ENCODE peak calls at places on chromosomes 16 and 17, in nine cellular contexts. S is CD4-positive, alpha-beta memory T cell; H is tibial artery; Q is cardiac muscle cell; R is colonic mucosa; J is mucosa of descending colon; K is IMR-90; T is tibial nerve; A is PC-3. C is an unnamed sample. For H3K36me3, the result is how much of the 10 kb centered on the place peaks cover.

GRCh38 chr17:70369296-70369855 is 200.0 kb downstream of the KCNJ2 start:
- DNase-seq in S (no peak), H (no peak), Q (peak), R (no peak), J (no peak), K (no peak), T (no peak), A (peak), C (no peak)

GRCh38 chr16:84532855-84533486 is 28.5 kb upstream of the MEAK7 start:
- DNase-seq in S (no peak), H (no peak), Q (peak), R (no peak), J (no peak), K (no peak), T (no peak), A (no peak), C (no peak)

GRCh38 chr16:86848821-86849220 is 270.5 kb downstream of the FOXL1 start:
- DNase-seq in S (no peak), H (no peak), Q (no peak), R (no peak), J (no peak), K (peak), T (no peak), A (no peak), C (no peak)

GRCh38 chr17:49506282-49506681 is 11.2 kb downstream of the NGFR start:
- DNase-seq in S (no peak), H (no peak), Q (no peak), R (no peak), J (no peak), K (no peak), T (no peak), A (no peak), C (no peak)

GRCh38 chr17:71378036-71378435 is 742.8 kb upstream of the SOX9 start:
- DNase-seq in S (no peak), H (no peak), Q (no peak), R (no peak), J (no peak), K (no peak), T (no peak), A (no peak), C (no peak)

GRCh38 chr17:57368637-57369336 is 112.5 kb downstream of the MSI2 start:
- DNase-seq in S (no peak), H (no peak), Q (no peak), R (no peak), J (no peak), K (no peak), T (no peak), A (no peak), C (no peak)

GRCh38 chr17:59381716-59382570 is 50.5 kb downstream of the YPEL2 start:
- DNase-seq in S (no peak), H (peak), Q (no peak), R (peak), J (peak), K (no peak), T (no peak), A (no peak), C (no peak)

GRCh38 chr17:68182940-68183551 is 64.8 kb upstream of the AMZ2 start:
- DNase-seq in S (peak), H (no peak), Q (no peak), R (no peak), J (peak), K (no peak), T (no peak), A (peak), C (no peak)

GRCh38 chr16:22314661-22315626 is 17.7 kb downstream of the POLR3E start:
- DNase-seq in S (no peak), H (no peak), Q (no peak), R (no peak), J (no peak), K (no peak), T (no peak), A (no peak), C (no peak)

GRCh38 chr16:13471036-13471435 is 448.9 kb upstream of the ERCC4 start:
- DNase-seq in S (no peak), H (no peak), Q (no peak), R (no peak), J (no peak), K (no peak), T (no peak), A (no peak), C (no peak)

GRCh38 chr17:65359016-65359415 is 202.4 kb downstream of the AXIN2 start:
- DNase-seq in S (no peak), H (no peak), Q (peak), R (no peak), J (no peak), K (peak), T (no peak), A (peak), C (no peak)

GRCh38 chr16:527015-527903 is at the start of gene CAPN15:
- DNase-seq in S (peak), H (peak), Q (peak), R (peak), J (peak), K (peak), T (peak), A (peak), C (peak)

GRCh38 chr16:68707341-68708152 is 29.5 kb upstream of the CDH1 start:
- DNase-seq in S (no peak), H (no peak), Q (peak), R (peak), J (peak), K (no peak), T (no peak), A (peak), C (peak)

GRCh38 chr16:77406680-77407079 is 28.2 kb downstream of the ADAMTS18 start:
- DNase-seq in S (no peak), H (no peak), Q (peak), R (no peak), J (no peak), K (peak), T (no peak), A (peak), C (no peak)

GRCh38 chr17:6787081-6787693 is 11.2 kb downstream of the FBXO39 start:
- DNase-seq in S (no peak), H (no peak), Q (peak), R (no peak), J (no peak), K (no peak), T (no peak), A (no peak), C (no peak)

GRCh38 chr16:7132465-7132864 is 200.2 kb upstream of the RBFOX1 start:
- DNase-seq in S (no peak), H (no peak), Q (no peak), R (no peak), J (no peak), K (no peak), T (no peak), A (no peak), C (no peak)

GRCh38 chr17:26962255-26963162 is 331.4 kb upstream of the WSB1 start:
- DNase-seq in S (no peak), H (no peak), Q (no peak), R (no peak), J (no peak), K (no peak), T (no peak), A (no peak), C (no peak)

GRCh38 chr16:69939821-69940585 is 11.1 kb upstream of the CLEC18A start:
- DNase-seq in S (no peak), H (peak), Q (no peak), R (no peak), J (no peak), K (no peak), T (no peak), A (no peak), C (no peak)

GRCh38 chr16:50731989-50732589 is 9.8 kb upstream of the CYLD start:
- DNase-seq in S (no peak), H (peak), Q (no peak), R (no peak), J (no peak), K (no peak), T (no peak), A (no peak), C (no peak)

GRCh38 chr17:12730931-12731521 is 58.3 kb upstream of the ARHGAP44 start:
- DNase-seq in S (no peak), H (peak), Q (peak), R (peak), J (peak), K (peak), T (peak), A (peak), C (peak)

GRCh38 chr16:67174706-67175231 is 4.4 kb downstream of the NOL3 start:
- DNase-seq in S (no peak), H (no peak), Q (no peak), R (no peak), J (peak), K (no peak), T (no peak), A (no peak), C (no peak)

GRCh38 chr16:12874135-12874534 is 27.3 kb upstream of the SHISA9 start:
- DNase-seq in S (no peak), H (no peak), Q (no peak), R (no peak), J (no peak), K (peak), T (no peak), A (peak), C (no peak)

GRCh38 chr16:80058236-80058635 is 457.7 kb upstream of the MAF start:
- DNase-seq in S (no peak), H (peak), Q (peak), R (peak), J (peak), K (no peak), T (peak), A (no peak), C (peak)

GRCh38 chr17:62702746-62703268 is 75.3 kb downstream of the MRC2 start:
- DNase-seq in S (no peak), H (peak), Q (no peak), R (no peak), J (no peak), K (no peak), T (no peak), A (no peak), C (no peak)

GRCh38 chr17:82230627-82231311 is 1.9 kb downstream of the SLC16A3 start:
- DNase-seq in S (peak), H (peak), Q (peak), R (peak), J (peak), K (peak), T (peak), A (peak), C (peak)

GRCh38 chr17:68821860-68822693 is 133.1 kb downstream of the ABCA8 start:
- DNase-seq in S (no peak), H (no peak), Q (peak), R (no peak), J (no peak), K (peak), T (no peak), A (peak), C (no peak)

GRCh38 chr16:58513874-58514273 is 1.4 kb upstream of the SETD6 start:
- DNase-seq in S (no peak), H (no peak), Q (no peak), R (no peak), J (no peak), K (peak), T (no peak), A (no peak), C (no peak)

GRCh38 chr17:7380855-7381683 is at the start of gene TNK1:
- DNase-seq in S (no peak), H (no peak), Q (no peak), R (peak), J (peak), K (no peak), T (no peak), A (peak), C (peak)

GRCh38 chr16:75460441-75460840 is 4.0 kb downstream of the TMEM170A start:
- DNase-seq in S (no peak), H (no peak), Q (peak), R (no peak), J (no peak), K (no peak), T (no peak), A (no peak), C (no peak)

GRCh38 chr16:78638371-78638770 is 538.9 kb downstream of the WWOX start:
- DNase-seq in S (no peak), H (no peak), Q (no peak), R (no peak), J (no peak), K (no peak), T (no peak), A (no peak), C (no peak)

GRCh38 chr17:62444063-62444462 is 20.4 kb downstream of the METTL2A start:
- DNase-seq in S (no peak), H (no peak), Q (no peak), R (no peak), J (no peak), K (no peak), T (no peak), A (no peak), C (no peak)

GRCh38 chr17:27651411-27652345 is 20.7 kb downstream of the LGALS9 start:
- DNase-seq in S (peak), H (no peak), Q (peak), R (peak), J (peak), K (peak), T (peak), A (peak), C (peak)

GRCh38 chr16:11783319-11784047 is 13.6 kb downstream of the ZC3H7A start:
- DNase-seq in S (peak), H (no peak), Q (peak), R (peak), J (no peak), K (peak), T (no peak), A (peak), C (no peak)

GRCh38 chr17:7562208-7562605 is 488 bp downstream of the SENP3 start:
- DNase-seq in S (no peak), H (no peak), Q (no peak), R (no peak), J (no peak), K (no peak), T (no peak), A (no peak), C (no peak)

GRCh38 chr17:29238133-29238850 is 8.4 kb upstream of the CRYBA1 start:
- DNase-seq in S (no peak), H (no peak), Q (peak), R (no peak), J (no peak), K (peak), T (no peak), A (no peak), C (no peak)

GRCh38 chr17:78780852-78781338 is 1.2 kb downstream of the CYTH1 start:
- DNase-seq in S (peak), H (no peak), Q (no peak), R (no peak), J (no peak), K (no peak), T (no peak), A (no peak), C (no peak)

GRCh38 chr16:72807287-72807686 is 240.6 kb downstream of the ZFHX3 start:
- DNase-seq in S (no peak), H (no peak), Q (no peak), R (no peak), J (no peak), K (no peak), T (no peak), A (no peak), C (no peak)

GRCh38 chr16:55250641-55251550 is 73.1 kb upstream of the IRX6 start:
- DNase-seq in S (no peak), H (no peak), Q (peak), R (no peak), J (no peak), K (no peak), T (no peak), A (no peak), C (peak)

GRCh38 chr17:48056879-48057278 is 8.7 kb downstream of the NFE2L1 start:
- DNase-seq in S (no peak), H (no peak), Q (no peak), R (no peak), J (no peak), K (no peak), T (no peak), A (no peak), C (no peak)

GRCh38 chr17:48059125-48059668 is 11.0 kb downstream of the NFE2L1 start:
- DNase-seq in S (no peak), H (no peak), Q (no peak), R (no peak), J (no peak), K (no peak), T (no peak), A (no peak), C (no peak)

GRCh38 chr17:48057626-48058025 is 9.5 kb downstream of the NFE2L1 start:
- DNase-seq in S (no peak), H (no peak), Q (no peak), R (no peak), J (no peak), K (no peak), T (no peak), A (no peak), C (no peak)

GRCh38 chr17:48060249-48060648 is 12.1 kb downstream of the NFE2L1 start:
- DNase-seq in S (no peak), H (no peak), Q (no peak), R (no peak), J (no peak), K (no peak), T (no peak), A (no peak), C (no peak)

DNA sequence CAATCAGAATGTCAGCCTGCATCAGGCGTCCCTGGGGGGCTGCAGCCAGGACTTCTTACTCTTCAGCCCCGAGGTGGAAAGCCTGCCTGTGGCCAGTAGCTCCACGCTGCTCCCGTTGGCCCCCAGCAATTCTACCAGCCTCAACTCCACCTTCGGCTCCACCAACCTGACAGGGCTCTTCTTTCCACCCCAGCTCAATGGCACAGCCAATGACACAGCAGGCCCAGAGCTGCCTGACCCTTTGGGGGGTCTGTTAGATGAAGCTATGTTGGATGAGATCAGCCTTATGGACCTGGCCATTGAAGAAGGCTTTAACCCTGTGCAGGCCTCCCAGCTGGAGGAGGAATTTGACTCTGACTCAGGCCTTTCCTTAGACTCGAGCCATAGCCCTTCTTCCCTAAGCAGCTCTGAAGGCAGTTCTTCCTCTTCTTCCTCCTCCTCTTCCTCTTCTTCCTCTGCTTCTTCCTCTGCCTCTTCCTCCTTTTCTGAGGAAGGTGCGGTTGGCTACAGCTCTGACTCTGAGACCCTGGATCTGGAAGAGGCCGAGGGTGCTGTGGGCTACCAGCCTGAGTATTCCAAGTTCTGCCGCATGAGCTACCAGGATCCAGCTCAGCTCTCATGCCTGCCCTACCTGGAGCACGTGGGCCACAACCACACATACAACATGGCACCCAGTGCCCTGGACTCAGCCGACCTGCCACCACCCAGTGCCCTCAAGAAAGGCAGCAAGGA is 10.4 kb downstream of the NFE2L1 start:
- DNase-seq in S (no peak), H (no peak), Q (no peak), R (no peak), J (no peak), K (no peak), T (no peak), A (no peak), C (no peak)
- H3K36me3 ChIP-seq in S (half or more), H (half or more), Q (half or more), R (under half), J (under half), K (half or more), T (under half), A (half or more), C (half or more)

DNA sequence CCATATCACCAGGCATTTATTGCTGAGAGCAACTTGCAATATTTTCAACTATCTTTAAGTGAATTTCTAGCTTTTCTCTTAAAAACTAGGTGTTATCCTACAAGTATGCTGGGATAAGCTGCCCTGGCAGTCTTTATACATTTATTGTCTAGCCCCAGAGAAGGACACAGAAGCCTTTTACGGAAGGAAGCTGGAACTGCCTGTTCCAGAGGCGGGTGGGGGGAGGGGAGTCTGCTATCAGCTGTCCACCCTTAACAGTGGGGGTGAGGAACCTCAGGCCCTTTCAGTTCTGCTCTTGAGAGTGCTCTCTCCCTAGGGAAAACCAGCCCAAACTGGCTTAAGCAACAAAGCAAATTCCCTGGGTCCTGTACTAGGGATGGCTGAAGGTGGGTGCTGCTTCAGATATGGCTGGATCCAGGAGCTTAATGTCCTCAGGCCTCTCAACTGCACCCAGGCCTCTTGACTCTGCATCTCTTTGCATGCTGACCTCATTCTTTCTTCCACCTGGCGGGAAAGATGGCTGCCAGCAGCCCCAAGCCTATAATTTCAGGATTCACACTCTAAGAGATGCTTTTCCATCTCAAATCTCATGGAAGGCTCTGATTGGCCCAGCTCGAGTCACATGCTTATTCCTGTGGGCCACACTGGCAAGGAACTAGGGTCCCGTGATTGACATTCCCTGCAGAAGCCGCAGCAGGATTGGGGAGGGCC is 16.6 kb downstream of the NAGPA start:
- DNase-seq in S (no peak), H (no peak), Q (no peak), R (no peak), J (no peak), K (no peak), T (no peak), A (no peak), C (no peak)
- H3K4me3 ChIP-seq in S (no peak), H (no peak), Q (no peak), R (no peak), J (no peak), K (no peak), T (no peak), A (no peak), C (no peak)

DNA sequence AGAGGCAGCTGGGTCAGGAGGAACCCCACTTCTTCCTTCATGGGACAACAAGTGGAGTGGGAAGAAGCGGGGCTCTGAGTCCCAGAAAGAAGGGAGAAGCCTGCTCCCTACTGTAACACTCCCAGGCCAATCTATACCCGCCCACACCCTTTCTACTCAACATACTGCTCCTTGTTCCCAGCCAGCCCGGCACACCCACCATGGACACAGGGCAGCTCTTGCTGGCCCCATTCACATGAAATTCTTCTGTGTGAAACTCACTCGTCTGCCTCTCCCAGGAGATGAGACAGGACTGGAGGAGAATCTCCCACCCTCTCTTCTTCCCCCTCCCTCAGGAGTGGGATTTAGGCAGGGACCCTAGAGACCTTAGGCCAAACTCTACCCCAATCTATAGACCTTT is 18.6 kb downstream of the CNTNAP1 start:
- DNase-seq in S (no peak), H (peak), Q (no peak), R (no peak), J (no peak), K (no peak), T (no peak), A (no peak), C (no peak)
- H3K36me3 ChIP-seq in S (under half), H (half or more), Q (under half), R (under half), J (under half), K (half or more), T (under half), A (under half), C (half or more)

GRCh38 chr17:14745122-14745521 is 444.2 kb downstream of the HS3ST3B1 start:
- DNase-seq in S (no peak), H (no peak), Q (peak), R (no peak), J (no peak), K (peak), T (no peak), A (peak), C (no peak)
- H3K4me3 ChIP-seq in S (no peak), H (no peak), Q (no peak), R (no peak), J (no peak), K (no peak), T (no peak), A (no peak), C (no peak)

DNA sequence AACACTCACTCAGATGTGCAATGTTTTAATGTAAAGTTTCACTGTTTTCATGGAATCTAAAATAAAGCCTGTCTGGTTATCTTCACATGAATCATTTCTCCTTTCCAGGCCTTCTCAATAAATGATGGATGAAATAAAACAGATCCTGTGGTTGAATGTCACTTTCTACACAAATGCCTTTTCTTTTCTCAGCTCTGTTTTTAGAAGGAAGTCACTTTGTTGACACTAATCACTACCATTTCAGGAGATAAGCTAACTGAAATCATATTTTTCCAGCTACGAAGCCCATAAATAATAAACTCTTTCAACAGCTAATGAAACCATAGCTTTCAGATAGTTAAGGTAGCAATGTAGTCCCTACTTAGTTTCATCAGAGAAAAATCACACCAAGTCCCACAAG is 17.9 kb downstream of the NME2 start:
- DNase-seq in S (no peak), H (no peak), Q (no peak), R (no peak), J (no peak), K (no peak), T (no peak), A (no peak), C (no peak)
- H3K36me3 ChIP-seq in S (under half), H (half or more), Q (under half), R (under half), J (under half), K (under half), T (under half), A (under half), C (under half)

C was measured in lung.